ENCODE peak calls at places on chromosomes 11 and 22, in ten cellular contexts. One of them, this sample, is unnamed.

GRCh38 chr22:45208696-45208992 is 32.0 kb downstream of the KIAA0930 start:
- DNase-seq in T-helper 9 cell: no peak
- DNase-seq in dermis blood vessel endothelial cell: no peak
- DNase-seq in ecto neural progenitor cell: no peak
- DNase-seq in amniotic stem cell: no peak
- DNase-seq in activated T-cell treated with anti-CD3 and anti-CD28 coated beads for 1 hour: no peak
- DNase-seq in amygdala: no peak
- DNase-seq in NB4: no peak
- DNase-seq in H54: no peak
- DNase-seq in skeletal muscle cell: no peak
- DNase-seq in this sample: no peak

GRCh38 chr11:8928981-8929615 is 3.6 kb downstream of the C11orf16 start:
- DNase-seq in NB4: no peak
- DNase-seq in skeletal muscle cell: no peak
- DNase-seq in H54: no peak
- DNase-seq in amygdala: no peak
- DNase-seq in dermis blood vessel endothelial cell: no peak
- DNase-seq in T-helper 9 cell: no peak
- DNase-seq in activated T-cell treated with anti-CD3 and anti-CD28 coated beads for 1 hour: no peak
- DNase-seq in ecto neural progenitor cell: peak
- DNase-seq in amniotic stem cell: no peak
- DNase-seq in this sample: no peak

GRCh38 chr11:33687733-33688479 is 12.7 kb downstream of the C11orf91 start:
- DNase-seq in H54: peak
- DNase-seq in ecto neural progenitor cell: no peak
- DNase-seq in activated T-cell treated with anti-CD3 and anti-CD28 coated beads for 1 hour: no peak
- DNase-seq in dermis blood vessel endothelial cell: peak
- DNase-seq in skeletal muscle cell: no peak
- DNase-seq in T-helper 9 cell: no peak
- DNase-seq in amygdala: peak
- DNase-seq in amniotic stem cell: peak
- DNase-seq in NB4: peak
- DNase-seq in this sample: no peak

GRCh38 chr11:118503216-118503615 is 24.1 kb upstream of the TTC36 start:
- DNase-seq in ecto neural progenitor cell: no peak
- DNase-seq in T-helper 9 cell: no peak
- DNase-seq in H54: no peak
- DNase-seq in skeletal muscle cell: no peak
- DNase-seq in NB4: no peak
- DNase-seq in amniotic stem cell: no peak
- DNase-seq in dermis blood vessel endothelial cell: no peak
- DNase-seq in amygdala: no peak
- DNase-seq in activated T-cell treated with anti-CD3 and anti-CD28 coated beads for 1 hour: no peak
- DNase-seq in this sample: no peak

GRCh38 chr11:12244156-12244555 is 133.2 kb upstream of the PARVA start:
- DNase-seq in activated T-cell treated with anti-CD3 and anti-CD28 coated beads for 1 hour: no peak
- DNase-seq in T-helper 9 cell: no peak
- DNase-seq in H54: no peak
- DNase-seq in NB4: no peak
- DNase-seq in amygdala: no peak
- DNase-seq in skeletal muscle cell: no peak
- DNase-seq in ecto neural progenitor cell: no peak
- DNase-seq in dermis blood vessel endothelial cell: no peak
- DNase-seq in amniotic stem cell: no peak
- DNase-seq in this sample: no peak

GRCh38 chr22:43381693-43382092 is 30.1 kb upstream of the MPPED1 start:
- DNase-seq in dermis blood vessel endothelial cell: peak
- DNase-seq in amniotic stem cell: no peak
- DNase-seq in amygdala: no peak
- DNase-seq in activated T-cell treated with anti-CD3 and anti-CD28 coated beads for 1 hour: no peak
- DNase-seq in skeletal muscle cell: no peak
- DNase-seq in ecto neural progenitor cell: no peak
- DNase-seq in H54: no peak
- DNase-seq in NB4: peak
- DNase-seq in T-helper 9 cell: no peak
- DNase-seq in this sample: no peak

GRCh38 chr11:112087212-112087611 is 539 bp downstream of the SDHD start:
- DNase-seq in dermis blood vessel endothelial cell: peak
- DNase-seq in amygdala: no peak
- DNase-seq in ecto neural progenitor cell: no peak
- DNase-seq in skeletal muscle cell: no peak
- DNase-seq in NB4: peak
- DNase-seq in amniotic stem cell: no peak
- DNase-seq in T-helper 9 cell: no peak
- DNase-seq in activated T-cell treated with anti-CD3 and anti-CD28 coated beads for 1 hour: no peak
- DNase-seq in H54: no peak
- DNase-seq in this sample: no peak

GRCh38 chr11:66768818-66769217 is 39.8 kb upstream of the SPTBN2 start:
- DNase-seq in NB4: no peak
- DNase-seq in ecto neural progenitor cell: no peak
- DNase-seq in T-helper 9 cell: no peak
- DNase-seq in skeletal muscle cell: peak
- DNase-seq in dermis blood vessel endothelial cell: no peak
- DNase-seq in amygdala: no peak
- DNase-seq in amniotic stem cell: no peak
- DNase-seq in H54: no peak
- DNase-seq in activated T-cell treated with anti-CD3 and anti-CD28 coated beads for 1 hour: no peak
- DNase-seq in this sample: no peak

GRCh38 chr11:2551131-2551530 is 106.3 kb downstream of the KCNQ1 start:
- DNase-seq in amygdala: no peak
- DNase-seq in ecto neural progenitor cell: no peak
- DNase-seq in amniotic stem cell: no peak
- DNase-seq in dermis blood vessel endothelial cell: no peak
- DNase-seq in activated T-cell treated with anti-CD3 and anti-CD28 coated beads for 1 hour: no peak
- DNase-seq in NB4: no peak
- DNase-seq in skeletal muscle cell: no peak
- DNase-seq in H54: no peak
- DNase-seq in T-helper 9 cell: no peak
- DNase-seq in this sample: no peak

GRCh38 chr11:69297225-69297925 is 3.4 kb downstream of the MYEOV start:
- DNase-seq in skeletal muscle cell: peak
- DNase-seq in H54: peak
- DNase-seq in amniotic stem cell: peak
- DNase-seq in dermis blood vessel endothelial cell: peak
- DNase-seq in activated T-cell treated with anti-CD3 and anti-CD28 coated beads for 1 hour: peak
- DNase-seq in amygdala: peak
- DNase-seq in ecto neural progenitor cell: no peak
- DNase-seq in T-helper 9 cell: peak
- DNase-seq in NB4: peak
- DNase-seq in this sample: no peak

GRCh38 chr22:22788460-22789037 is 99.1 kb upstream of the IGLL5 start:
- DNase-seq in amniotic stem cell: no peak
- DNase-seq in ecto neural progenitor cell: no peak
- DNase-seq in amygdala: no peak
- DNase-seq in skeletal muscle cell: no peak
- DNase-seq in H54: no peak
- DNase-seq in activated T-cell treated with anti-CD3 and anti-CD28 coated beads for 1 hour: no peak
- DNase-seq in NB4: no peak
- DNase-seq in T-helper 9 cell: no peak
- DNase-seq in dermis blood vessel endothelial cell: no peak
- DNase-seq in this sample: no peak

GRCh38 chr11:111539426-111540113 is 950 bp upstream of the LAYN start:
- DNase-seq in T-helper 9 cell: no peak
- DNase-seq in NB4: no peak
- DNase-seq in dermis blood vessel endothelial cell: no peak
- DNase-seq in amniotic stem cell: no peak
- DNase-seq in amygdala: no peak
- DNase-seq in activated T-cell treated with anti-CD3 and anti-CD28 coated beads for 1 hour: no peak
- DNase-seq in skeletal muscle cell: no peak
- DNase-seq in ecto neural progenitor cell: no peak
- DNase-seq in H54: no peak
- DNase-seq in this sample: no peak

GRCh38 chr22:21921729-21922128 is 30.9 kb downstream of the PPM1F start:
- DNase-seq in activated T-cell treated with anti-CD3 and anti-CD28 coated beads for 1 hour: no peak
- DNase-seq in amniotic stem cell: no peak
- DNase-seq in amygdala: no peak
- DNase-seq in dermis blood vessel endothelial cell: no peak
- DNase-seq in ecto neural progenitor cell: no peak
- DNase-seq in T-helper 9 cell: no peak
- DNase-seq in H54: no peak
- DNase-seq in NB4: no peak
- DNase-seq in skeletal muscle cell: no peak
- DNase-seq in this sample: peak

GRCh38 chr11:113048820-113049555 is 87.8 kb downstream of the NCAM1 start:
- DNase-seq in H54: no peak
- DNase-seq in NB4: no peak
- DNase-seq in ecto neural progenitor cell: no peak
- DNase-seq in activated T-cell treated with anti-CD3 and anti-CD28 coated beads for 1 hour: no peak
- DNase-seq in amygdala: no peak
- DNase-seq in amniotic stem cell: no peak
- DNase-seq in T-helper 9 cell: no peak
- DNase-seq in skeletal muscle cell: peak
- DNase-seq in dermis blood vessel endothelial cell: no peak
- DNase-seq in this sample: no peak

GRCh38 chr22:28793976-28794584 is 6.3 kb downstream of the XBP1 start:
- DNase-seq in NB4: no peak
- DNase-seq in T-helper 9 cell: no peak
- DNase-seq in dermis blood vessel endothelial cell: no peak
- DNase-seq in activated T-cell treated with anti-CD3 and anti-CD28 coated beads for 1 hour: no peak
- DNase-seq in skeletal muscle cell: no peak
- DNase-seq in ecto neural progenitor cell: no peak
- DNase-seq in H54: no peak
- DNase-seq in amygdala: no peak
- DNase-seq in amniotic stem cell: no peak
- DNase-seq in this sample: no peak

GRCh38 chr11:89184021-89184420 is 6.3 kb downstream of the TYR start:
- DNase-seq in H54: no peak
- DNase-seq in T-helper 9 cell: no peak
- DNase-seq in activated T-cell treated with anti-CD3 and anti-CD28 coated beads for 1 hour: no peak
- DNase-seq in NB4: no peak
- DNase-seq in amniotic stem cell: peak
- DNase-seq in ecto neural progenitor cell: no peak
- DNase-seq in dermis blood vessel endothelial cell: no peak
- DNase-seq in skeletal muscle cell: no peak
- DNase-seq in amygdala: no peak
- DNase-seq in this sample: no peak

GRCh38 chr11:75840560-75840959 is 25.6 kb downstream of the UVRAG start:
- DNase-seq in skeletal muscle cell: no peak
- DNase-seq in activated T-cell treated with anti-CD3 and anti-CD28 coated beads for 1 hour: no peak
- DNase-seq in T-helper 9 cell: no peak
- DNase-seq in amniotic stem cell: no peak
- DNase-seq in dermis blood vessel endothelial cell: no peak
- DNase-seq in NB4: no peak
- DNase-seq in amygdala: no peak
- DNase-seq in ecto neural progenitor cell: no peak
- DNase-seq in H54: no peak
- DNase-seq in this sample: no peak

GRCh38 chr11:15627560-15627959 is 512.8 kb downstream of the INSC start:
- DNase-seq in activated T-cell treated with anti-CD3 and anti-CD28 coated beads for 1 hour: no peak
- DNase-seq in NB4: no peak
- DNase-seq in amniotic stem cell: no peak
- DNase-seq in dermis blood vessel endothelial cell: no peak
- DNase-seq in ecto neural progenitor cell: no peak
- DNase-seq in amygdala: no peak
- DNase-seq in T-helper 9 cell: no peak
- DNase-seq in skeletal muscle cell: no peak
- DNase-seq in H54: no peak
- DNase-seq in this sample: no peak

GRCh38 chr22:28505416-28506156 is 174.1 kb downstream of the TTC28 start:
- DNase-seq in dermis blood vessel endothelial cell: no peak
- DNase-seq in skeletal muscle cell: no peak
- DNase-seq in amniotic stem cell: no peak
- DNase-seq in H54: no peak
- DNase-seq in T-helper 9 cell: no peak
- DNase-seq in ecto neural progenitor cell: peak
- DNase-seq in amygdala: no peak
- DNase-seq in activated T-cell treated with anti-CD3 and anti-CD28 coated beads for 1 hour: no peak
- DNase-seq in NB4: no peak
- DNase-seq in this sample: peak

GRCh38 chr22:20503816-20504215 is 3.6 kb upstream of the MED15 start:
- DNase-seq in T-helper 9 cell: no peak
- DNase-seq in activated T-cell treated with anti-CD3 and anti-CD28 coated beads for 1 hour: no peak
- DNase-seq in NB4: no peak
- DNase-seq in amygdala: no peak
- DNase-seq in amniotic stem cell: no peak
- DNase-seq in H54: peak
- DNase-seq in ecto neural progenitor cell: no peak
- DNase-seq in dermis blood vessel endothelial cell: no peak
- DNase-seq in skeletal muscle cell: no peak
- DNase-seq in this sample: no peak